ENCODE peak calls at places on chromosome 9, in ten cellular contexts. R is psoas muscle; I is trophoblast cell; M is cardiac muscle cell; T is kidney; V is Peyer's patch; Q is CD4-positive, CD25-positive, alpha-beta regulatory T cell; S is aorta; G is heart left ventricle; H is tibial nerve. A is an unnamed sample. For H3K36me3, the result is how much of the 10 kb centered on the place peaks cover.

GRCh38 chr9:97853056-97853843 is at the start of gene FOXE1:
- DNase-seq in I (no peak), S (no peak), Q (no peak), M (no peak), V (no peak), H (no peak), T (no peak), G (no peak), R (no peak), A (no peak)

GRCh38 chr9:93813687-93814560 is 141.2 kb downstream of the BARX1 start:
- DNase-seq in I (no peak), M (no peak), R (no peak), S (peak), H (no peak), Q (no peak), T (no peak), V (no peak), G (no peak), A (no peak)

GRCh38 chr9:75382126-75382525 is 293.8 kb downstream of the OSTF1 start:
- DNase-seq in S (no peak), G (no peak), H (no peak), R (no peak), T (no peak), I (no peak), M (no peak), Q (no peak), V (no peak), A (no peak)

GRCh38 chr9:76223749-76224340 is 170.4 kb downstream of the RFK start:
- DNase-seq in H (no peak), I (peak), R (no peak), G (no peak), Q (no peak), V (no peak), T (no peak), M (peak), S (no peak), A (no peak)

GRCh38 chr9:79694676-79695400 is 123.1 kb downstream of the TLE4 start:
- DNase-seq in G (no peak), Q (no peak), M (peak), H (no peak), T (no peak), S (no peak), I (peak), V (no peak), R (no peak), A (no peak)

GRCh38 chr9:92934321-92934720 is 13.0 kb upstream of the FGD3 start:
- DNase-seq in R (no peak), V (no peak), M (no peak), T (no peak), Q (peak), H (no peak), I (no peak), S (no peak), G (no peak), A (no peak)

GRCh38 chr9:76023715-76024195 is 133.3 kb downstream of the PCSK5 start:
- DNase-seq in R (no peak), S (no peak), T (no peak), V (peak), I (no peak), M (peak), G (no peak), H (no peak), Q (peak), A (peak)

GRCh38 chr9:125986966-125987365 is 239.8 kb downstream of the PBX3 start:
- DNase-seq in V (peak), R (peak), Q (no peak), H (no peak), S (peak), G (no peak), T (peak), M (no peak), I (no peak), A (no peak)

GRCh38 chr9:136365775-136366223 is 2.3 kb upstream of the DNLZ start:
- DNase-seq in T (no peak), M (no peak), I (no peak), S (no peak), G (no peak), Q (no peak), H (no peak), V (no peak), R (no peak), A (no peak)

GRCh38 chr9:129932303-129933151 is 97.3 kb downstream of the USP20 start:
- DNase-seq in V (no peak), H (peak), G (no peak), T (no peak), Q (no peak), M (peak), I (no peak), R (no peak), S (no peak), A (no peak)

GRCh38 chr9:79221084-79221483 is 350.7 kb upstream of the TLE4 start:
- DNase-seq in H (no peak), S (no peak), M (peak), Q (no peak), V (no peak), R (no peak), I (peak), G (no peak), T (no peak), A (no peak)

GRCh38 chr9:98331536-98332259 is 76.2 kb upstream of the TBC1D2 start:
- DNase-seq in I (no peak), V (no peak), H (no peak), G (no peak), S (no peak), T (no peak), R (no peak), Q (no peak), M (no peak), A (no peak)

DNA sequence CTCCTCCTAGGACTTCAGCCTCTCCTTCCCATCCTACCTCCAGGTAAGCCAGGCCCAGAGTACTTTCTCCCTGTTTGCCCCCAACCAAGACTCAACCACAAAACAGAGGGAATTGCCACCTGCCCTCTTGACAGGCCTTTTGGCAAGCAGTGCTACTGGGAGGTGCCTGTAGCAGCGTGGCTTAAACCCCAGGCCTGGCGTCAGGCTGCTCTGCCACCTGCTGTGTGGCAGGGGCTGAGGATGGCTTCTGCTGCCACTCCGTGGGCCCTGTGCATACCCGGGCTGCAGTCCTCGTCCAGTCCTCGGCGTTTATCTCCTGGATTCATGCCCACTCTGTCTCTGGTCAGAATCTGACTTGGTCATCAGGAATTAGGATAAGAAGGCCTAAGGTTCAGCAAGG is 163.1 kb downstream of the PAX5 start:
- DNase-seq in H (no peak), M (no peak), T (no peak), R (peak), G (no peak), S (peak), V (peak), Q (no peak), I (no peak), A (no peak)
- H3K36me3 ChIP-seq in H (under half), M (under half), T (under half), R (under half), G (under half), S (under half), V (under half), Q (under half), I (under half), A (under half)

DNA sequence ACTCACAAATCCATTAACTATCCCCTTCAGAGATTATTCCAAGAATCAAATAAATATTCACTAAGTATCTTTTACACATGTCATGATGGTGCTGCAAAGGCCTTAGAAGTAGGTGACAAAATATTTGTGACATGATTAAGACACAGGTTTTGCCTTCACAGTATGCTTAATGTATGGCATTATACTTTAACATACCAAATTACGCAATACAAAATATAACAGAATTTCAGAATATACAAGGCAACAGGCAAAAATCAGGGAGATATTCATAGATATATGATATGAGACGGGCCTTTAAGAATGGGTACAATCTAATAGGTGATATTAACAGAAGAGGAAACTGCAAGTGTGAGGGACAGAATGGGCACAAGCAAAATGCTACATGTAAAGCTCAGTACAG is 41.6 kb downstream of the CAAP1 start:
- DNase-seq in T (no peak), H (no peak), G (no peak), S (no peak), R (no peak), M (no peak), Q (no peak), V (no peak), I (no peak), A (no peak)
- H3K36me3 ChIP-seq in T (under half), H (under half), G (under half), S (under half), R (under half), M (under half), Q (under half), V (under half), I (under half), A (half or more)

GRCh38 chr9:112712678-112713077 is 5.2 kb downstream of the INIP start:
- DNase-seq in V (no peak), T (no peak), R (no peak), M (no peak), I (no peak), H (no peak), G (no peak), Q (no peak), S (no peak), A (no peak)
- H3K36me3 ChIP-seq in V (under half), T (under half), R (under half), M (under half), I (under half), H (under half), G (under half), Q (under half), S (under half), A (under half)

GRCh38 chr9:132588098-132588497 is 5.7 kb downstream of the BARHL1 start:
- DNase-seq in V (no peak), S (no peak), T (no peak), M (no peak), Q (no peak), R (no peak), I (no peak), G (no peak), H (no peak), A (no peak)
- H3K36me3 ChIP-seq in V (under half), S (under half), T (under half), M (under half), Q (under half), R (under half), I (under half), G (under half), H (under half), A (under half)

GRCh38 chr9:131482343-131483006 is 20.2 kb upstream of the POMT1 start:
- DNase-seq in M (no peak), V (no peak), G (no peak), H (no peak), I (no peak), R (no peak), Q (no peak), T (no peak), S (peak), A (no peak)
- H3K36me3 ChIP-seq in M (half or more), V (half or more), G (half or more), H (under half), I (half or more), R (half or more), Q (half or more), T (half or more), S (under half), A (half or more)

GRCh38 chr9:124398191-124398590 is 17.1 kb downstream of the PSMB7 start:
- DNase-seq in Q (no peak), T (no peak), G (no peak), V (no peak), M (no peak), I (no peak), S (no peak), H (no peak), R (no peak), A (no peak)

GRCh38 chr9:124399323-124399962 is 15.8 kb downstream of the PSMB7 start:
- DNase-seq in G (peak), H (no peak), S (no peak), V (no peak), M (peak), T (no peak), I (no peak), R (peak), Q (no peak), A (no peak)

GRCh38 chr9:124399999-124400940 is 15.0 kb downstream of the PSMB7 start:
- DNase-seq in S (no peak), R (no peak), I (no peak), T (no peak), V (no peak), Q (no peak), H (no peak), G (no peak), M (no peak), A (no peak)

DNA sequence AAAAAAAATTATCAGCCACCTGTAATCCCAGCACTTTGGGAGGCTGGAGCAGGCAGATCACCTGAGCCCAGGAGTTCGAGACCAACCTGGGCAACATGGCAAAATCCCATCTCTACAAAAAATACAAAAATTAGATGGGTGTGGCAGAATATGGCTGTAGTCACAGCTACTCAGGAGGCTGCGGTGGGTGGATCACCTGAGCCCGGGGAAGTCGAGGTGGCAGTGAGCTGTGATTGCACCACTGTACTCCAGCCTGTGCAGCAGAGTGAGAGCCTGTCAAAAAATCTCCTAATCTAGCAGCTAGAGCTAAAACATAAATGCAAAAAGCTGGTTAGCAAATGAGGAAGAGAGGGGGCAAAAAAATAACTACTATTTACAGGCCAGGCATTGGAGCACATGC is 12.0 kb downstream of the PSMB7 start:
- DNase-seq in Q (no peak), S (no peak), H (no peak), M (no peak), T (no peak), G (no peak), R (no peak), I (no peak), V (no peak), A (no peak)
- H3K36me3 ChIP-seq in Q (half or more), S (under half), H (under half), M (under half), T (under half), G (half or more), R (half or more), I (under half), V (half or more), A (half or more)